ENCODE peak calls at places on chromosomes 7 and 10, in eight cellular contexts. G is A549, J is suprapubic skin, Y is GM12878, Z is transverse colon, Q is sigmoid colon, K is esophagus muscularis mucosa, I is tibial nerve. E is an unnamed sample.

GRCh38 chr10:117477961-117478670 is 64.4 kb upstream of the EMX2 start:
- DNase-seq in Y (no peak), K (no peak), Q (no peak), G (peak), Z (no peak), J (no peak), I (no peak), E (no peak)

GRCh38 chr10:78688945-78689935 is 379.5 kb upstream of the ZMIZ1 start:
- DNase-seq in J (no peak), I (peak), Y (no peak), K (peak), G (no peak), Z (no peak), Q (peak), E (no peak)

GRCh38 chr10:51397695-51398094 is 301.7 kb downstream of the CSTF2T start:
- DNase-seq in J (no peak), I (peak), Z (peak), K (no peak), G (no peak), Y (no peak), Q (peak), E (peak)

GRCh38 chr7:114533151-114533550 is 118.5 kb downstream of the FOXP2 start:
- DNase-seq in J (no peak), Y (no peak), Z (no peak), Q (no peak), K (no peak), G (no peak), I (no peak), E (no peak)

GRCh38 chr10:101778781-101779543 is 3.0 kb upstream of the FGF8 start:
- DNase-seq in Q (peak), K (no peak), Y (no peak), J (peak), I (no peak), G (no peak), Z (peak), E (peak)

GRCh38 chr7:42082144-42082543 is 154.9 kb downstream of the GLI3 start:
- DNase-seq in Z (no peak), Y (no peak), G (no peak), I (no peak), Q (peak), K (no peak), J (no peak), E (no peak)

GRCh38 chr7:92057375-92057774 is 76.9 kb downstream of the CYP51A1 start:
- DNase-seq in Q (no peak), J (no peak), G (no peak), Z (peak), Y (no peak), K (no peak), I (no peak), E (peak)

GRCh38 chr10:113062977-113063967 is 113.2 kb downstream of the TCF7L2 start:
- DNase-seq in K (no peak), Q (no peak), J (no peak), G (no peak), I (no peak), Y (no peak), Z (no peak), E (no peak)

GRCh38 chr10:68826764-68827591 is at the start of gene STOX1:
- DNase-seq in Q (peak), Z (peak), K (no peak), J (no peak), G (peak), I (no peak), Y (no peak), E (peak)

GRCh38 chr10:65765006-65765546 is 1160.8 kb upstream of the LRRTM3 start:
- DNase-seq in Q (no peak), K (no peak), G (no peak), Z (no peak), Y (no peak), J (no peak), I (no peak), E (no peak)

GRCh38 chr10:132281915-132282666 is 25.7 kb downstream of the STK32C start:
- DNase-seq in I (no peak), Z (no peak), J (no peak), K (no peak), G (no peak), Y (no peak), Q (no peak), E (no peak)

GRCh38 chr10:71746344-71747037 is 26.8 kb downstream of the VSIR start:
- DNase-seq in Q (no peak), K (no peak), Z (peak), G (no peak), I (no peak), J (no peak), Y (no peak), E (peak)

GRCh38 chr7:123624527-123625183 is 23.0 kb downstream of the ASB15 start:
- DNase-seq in K (no peak), G (peak), Z (peak), Q (no peak), J (no peak), I (peak), Y (peak), E (peak)

GRCh38 chr10:114749014-114749413 is 72.6 kb upstream of the FHIP2A start:
- DNase-seq in K (no peak), G (no peak), Q (no peak), Z (no peak), I (no peak), Y (no peak), J (no peak), E (no peak)

GRCh38 chr10:119654540-119654939 is 3.4 kb downstream of the BAG3 start:
- DNase-seq in Z (peak), Q (peak), K (no peak), Y (no peak), G (peak), J (peak), I (no peak), E (peak)

GRCh38 chr7:4675771-4676373 is 6.2 kb upstream of the FOXK1 start:
- DNase-seq in I (no peak), Z (no peak), Y (no peak), G (no peak), K (no peak), Q (no peak), J (no peak), E (no peak)

GRCh38 chr7:64101126-64101942 is 56.1 kb downstream of the ZNF727 start:
- DNase-seq in Z (no peak), I (no peak), J (no peak), Y (no peak), G (no peak), Q (peak), K (no peak), E (no peak)

GRCh38 chr7:80146561-80146960 is 11.9 kb downstream of the GNAI1 start:
- DNase-seq in K (no peak), Z (no peak), J (no peak), Q (no peak), Y (no peak), G (no peak), I (no peak), E (no peak)

GRCh38 chr7:25260862-25261454 is 32.7 kb upstream of the NPVF start:
- DNase-seq in Z (no peak), Y (no peak), Q (no peak), G (no peak), K (no peak), I (no peak), J (no peak), E (no peak)

GRCh38 chr10:116014859-116015258 is 258.1 kb downstream of the GFRA1 start:
- DNase-seq in J (no peak), Z (no peak), Y (no peak), Q (no peak), K (no peak), I (no peak), G (no peak), E (no peak)

GRCh38 chr7:139661875-139662274 is 115.9 kb downstream of the HIPK2 start:
- DNase-seq in Y (no peak), Z (no peak), Q (no peak), J (no peak), K (no peak), I (no peak), G (no peak), E (no peak)

GRCh38 chr7:156673454-156673853 is 32.9 kb downstream of the RNF32 start:
- DNase-seq in G (no peak), J (no peak), Q (no peak), K (no peak), I (no peak), Z (no peak), Y (no peak), E (no peak)

GRCh38 chr7:159099217-159099655 is 45.4 kb downstream of the VIPR2 start:
- DNase-seq in Q (peak), Y (no peak), I (no peak), Z (no peak), G (no peak), K (no peak), J (peak), E (peak)

GRCh38 chr10:111247781-111248389 is 171.1 kb downstream of the ADRA2A start:
- DNase-seq in G (no peak), Q (no peak), Z (no peak), J (no peak), I (no peak), Y (no peak), K (peak), E (no peak)

GRCh38 chr7:1942026-1942703 is 272.1 kb downstream of the ELFN1 start:
- DNase-seq in K (no peak), J (no peak), Y (no peak), Q (no peak), I (no peak), G (no peak), Z (no peak), E (no peak)

GRCh38 chr10:16853201-16853600 is 36.0 kb upstream of the RSU1 start:
- DNase-seq in Z (no peak), I (no peak), J (no peak), Q (no peak), G (no peak), Y (no peak), K (no peak), E (no peak)

DNA sequence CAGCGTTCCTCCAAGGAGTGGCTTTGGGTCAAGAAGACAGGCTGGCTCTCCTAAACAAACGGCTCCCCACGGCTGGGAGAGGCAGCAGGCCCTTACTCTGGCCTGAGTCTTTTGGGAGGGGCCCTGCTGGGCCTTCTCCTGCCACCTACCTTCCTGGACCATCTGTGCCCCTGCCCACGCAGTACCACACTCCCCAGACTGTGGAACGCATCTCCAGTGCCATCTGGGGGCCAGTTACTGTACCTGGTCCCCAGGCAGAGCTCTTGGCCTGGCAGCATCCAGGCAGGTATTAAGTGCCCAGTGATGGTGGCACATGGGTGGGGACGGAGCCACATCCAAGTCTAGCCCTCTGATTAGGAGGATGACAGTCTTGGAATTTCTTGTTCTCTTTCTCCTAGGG is 14.4 kb downstream of the ALKBH4 start:
- DNase-seq in K (no peak), J (no peak), G (no peak), Y (no peak), Q (no peak), I (no peak), Z (peak), E (no peak)
- TF ChIP-seq CTCF in K (no peak), J (no peak), G (peak), Y (peak), Q (no peak), I (no peak), Z (peak), E (no peak)

GRCh38 chr7:45033931-45034290 is 33.9 kb downstream of the CCM2 start:
- DNase-seq in G (no peak), J (no peak), Y (no peak), K (no peak), Q (no peak), I (no peak), Z (no peak), E (no peak)
- TF ChIP-seq EP300 in G (no peak), J (no peak), Y (no peak), K (no peak), Q (no peak), I (no peak), Z (no peak), E (no peak)

GRCh38 chr7:82677064-82677463 is 233.5 kb upstream of the CACNA2D1 start:
- DNase-seq in I (no peak), Z (no peak), K (no peak), Q (no peak), G (no peak), Y (no peak), J (no peak), E (no peak)
- TF ChIP-seq CTCF in I (no peak), Z (no peak), K (no peak), Q (no peak), G (no peak), Y (no peak), J (no peak), E (no peak)

GRCh38 chr10:8048281-8049008 is 6.0 kb upstream of the GATA3 start:
- DNase-seq in J (no peak), K (no peak), I (no peak), Y (no peak), Z (no peak), G (no peak), Q (no peak), E (no peak)
- TF ChIP-seq EP300 in J (no peak), K (no peak), I (no peak), Y (no peak), Z (no peak), G (no peak), Q (no peak), E (no peak)

GRCh38 chr7:140899883-140900282 is 24.8 kb downstream of the BRAF start:
- DNase-seq in J (no peak), Q (no peak), Y (no peak), I (no peak), G (no peak), K (no peak), Z (no peak), E (no peak)
- TF ChIP-seq CTCF in J (no peak), Q (no peak), Y (peak), I (no peak), G (no peak), K (no peak), Z (no peak), E (no peak)

GRCh38 chr10:125020871-125021270 is 78.9 kb downstream of the ZRANB1 start:
- DNase-seq in I (no peak), Z (no peak), J (no peak), Y (no peak), Q (no peak), K (no peak), G (no peak), E (no peak)

GRCh38 chr10:125021686-125022374 is 79.9 kb downstream of the ZRANB1 start:
- DNase-seq in Q (no peak), J (no peak), I (no peak), G (no peak), K (no peak), Z (no peak), Y (no peak), E (no peak)

GRCh38 chr10:125022671-125023070 is 80.7 kb downstream of the ZRANB1 start:
- DNase-seq in I (no peak), K (no peak), G (no peak), Y (no peak), J (no peak), Q (no peak), Z (no peak), E (no peak)

GRCh38 chr10:125018576-125019143 is 76.7 kb downstream of the ZRANB1 start:
- DNase-seq in Q (no peak), K (no peak), Y (no peak), I (no peak), Z (no peak), J (no peak), G (no peak), E (no peak)

GRCh38 chr10:125020386-125020785 is 78.5 kb downstream of the ZRANB1 start:
- DNase-seq in K (no peak), I (no peak), Z (no peak), J (no peak), Q (no peak), Y (no peak), G (no peak), E (no peak)
- TF ChIP-seq EP300 in K (no peak), I (no peak), Z (no peak), J (no peak), Q (no peak), Y (no peak), G (no peak), E (no peak)

GRCh38 chr7:107047902-107048782 is 3.6 kb downstream of the PRKAR2B start:
- DNase-seq in Y (no peak), Z (no peak), G (no peak), I (no peak), J (no peak), K (no peak), Q (no peak), E (no peak)
- TF ChIP-seq CTCF in Y (no peak), Z (no peak), G (no peak), I (no peak), J (no peak), K (no peak), Q (no peak), E (no peak)

DNA sequence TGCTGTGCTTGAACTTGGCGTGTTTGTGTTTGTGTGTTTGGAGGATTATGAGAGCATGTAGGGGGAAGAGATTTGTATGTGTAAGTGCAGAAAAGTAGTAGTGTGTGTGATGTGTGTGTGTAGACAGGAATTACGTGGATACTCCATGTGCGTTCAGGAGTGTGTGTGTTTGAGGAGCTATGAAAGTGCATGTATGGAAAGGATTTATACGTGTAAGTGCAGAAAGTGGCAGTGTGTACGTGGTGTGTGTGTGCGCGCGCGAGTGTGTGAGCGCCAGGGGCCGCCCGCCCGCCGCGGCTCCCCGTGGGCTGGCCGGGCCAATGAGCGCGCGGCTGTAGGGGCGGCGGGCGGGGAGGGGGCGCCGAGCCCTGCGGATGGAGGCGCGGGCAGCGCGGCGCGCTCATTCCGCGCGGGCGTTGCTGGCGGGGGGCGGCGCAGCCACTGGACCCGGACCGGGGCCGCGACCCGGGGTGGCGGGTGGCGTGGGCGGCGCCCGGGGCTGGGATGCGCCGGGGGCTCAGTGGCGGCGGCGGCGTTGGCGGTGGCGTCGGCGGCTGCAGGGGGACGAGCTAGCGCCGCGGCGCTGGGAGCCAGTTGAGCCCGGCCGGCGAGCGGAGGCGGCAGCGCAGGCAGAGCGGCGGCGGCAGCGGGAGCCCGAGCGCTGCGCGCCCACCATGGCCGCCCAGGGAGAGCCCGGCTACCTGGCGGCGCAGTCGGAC is at the start of gene BICC1:
- DNase-seq in Y (no peak), Q (peak), Z (peak), I (peak), K (no peak), G (peak), J (peak), E (no peak)
- TF ChIP-seq EP300 in Y (no peak), Q (no peak), Z (no peak), I (no peak), K (no peak), G (no peak), J (no peak), E (no peak)

DNA sequence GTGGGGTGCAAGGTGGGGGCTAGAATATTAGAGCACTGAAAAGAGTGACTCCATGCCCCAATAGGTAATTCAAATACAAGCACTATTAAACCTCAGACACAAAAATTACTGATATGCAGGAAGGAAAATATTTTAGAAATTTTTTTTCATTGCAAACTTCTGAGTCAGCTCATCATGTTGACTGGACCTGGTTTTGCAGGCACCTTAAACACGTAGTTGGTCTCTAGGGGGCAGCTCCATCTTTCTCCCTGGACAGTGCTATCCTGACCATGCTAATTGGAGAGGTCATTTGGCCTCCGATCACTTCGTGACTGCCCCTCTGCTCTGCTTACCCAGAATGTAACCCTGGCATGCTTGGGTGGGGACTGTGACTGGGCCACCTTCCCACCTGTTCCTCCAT is 368.4 kb upstream of the MKI67 start:
- DNase-seq in Z (no peak), J (no peak), G (no peak), I (no peak), Q (no peak), K (no peak), Y (no peak), E (no peak)
- TF ChIP-seq CTCF in Z (no peak), J (no peak), G (no peak), I (no peak), Q (no peak), K (no peak), Y (no peak), E (no peak)

GRCh38 chr10:90641731-90642130 is 216.1 kb downstream of the HTR7 start:
- DNase-seq in G (no peak), K (no peak), Y (no peak), Q (no peak), I (no peak), Z (no peak), J (no peak), E (no peak)
- TF ChIP-seq EP300 in G (no peak), K (no peak), Y (no peak), Q (no peak), I (no peak), Z (no peak), J (no peak), E (no peak)